ENCODE peak calls at places on chromosome 14, in nine cellular contexts. F is GM12891, E is ovary, I is heart left ventricle, A is Peyer's patch, V is prostate gland, B is HepG2, S is suprapubic skin, C is IMR-90. L is an unnamed sample.
A peak's percentile ranks its signal among the peaks of the same experiment; 100 is the strongest.

GRCh38 chr14:28242895-28243294 is 523.7 kb upstream of the FOXG1 start:
- DNase-seq in C (no peak), I (no peak), V (no peak), B (no peak), S (no peak), F (no peak), E (no peak), A (no peak), L (no peak)

GRCh38 chr14:98489115-98489514 is 782.9 kb downstream of the BCL11B start:
- DNase-seq in C (no peak), F (no peak), V (no peak), I (no peak), S (no peak), B (no peak), E (no peak), A (no peak), L (no peak)

GRCh38 chr14:72892103-72892878 is 1.6 kb downstream of the DPF3 start:
- DNase-seq in A (no peak), C (peak; percentile 43), F (no peak), I (no peak), E (peak; percentile 40), S (no peak), V (no peak), B (no peak), L (peak; percentile 50)

GRCh38 chr14:28779416-28779941 is 12.9 kb downstream of the FOXG1 start:
- DNase-seq in V (no peak), F (no peak), B (no peak), C (no peak), S (no peak), A (no peak), E (no peak), I (no peak), L (no peak)

GRCh38 chr14:99768381-99768780 is 24.8 kb upstream of the EML1 start:
- DNase-seq in E (no peak), B (no peak), I (no peak), C (no peak), V (no peak), S (no peak), F (no peak), A (no peak), L (no peak)

GRCh38 chr14:50335989-50336391 is 23.9 kb downstream of the DMAC2L start:
- DNase-seq in C (peak; percentile 65), S (no peak), V (no peak), A (no peak), F (no peak), I (peak; percentile 64), B (no peak), E (peak; percentile 44), L (no peak)

GRCh38 chr14:105144231-105144665 is 24.3 kb downstream of the JAG2 start:
- DNase-seq in F (no peak), B (no peak), A (peak; percentile 46), C (no peak), S (peak; percentile 67), E (no peak), I (peak; percentile 17), V (no peak), L (no peak)

GRCh38 chr14:39097159-39097558 is 5.9 kb downstream of the SEC23A start:
- DNase-seq in A (no peak), I (no peak), F (no peak), E (no peak), V (no peak), S (no peak), B (peak; percentile 90), C (peak; percentile 72), L (no peak)

DNA sequence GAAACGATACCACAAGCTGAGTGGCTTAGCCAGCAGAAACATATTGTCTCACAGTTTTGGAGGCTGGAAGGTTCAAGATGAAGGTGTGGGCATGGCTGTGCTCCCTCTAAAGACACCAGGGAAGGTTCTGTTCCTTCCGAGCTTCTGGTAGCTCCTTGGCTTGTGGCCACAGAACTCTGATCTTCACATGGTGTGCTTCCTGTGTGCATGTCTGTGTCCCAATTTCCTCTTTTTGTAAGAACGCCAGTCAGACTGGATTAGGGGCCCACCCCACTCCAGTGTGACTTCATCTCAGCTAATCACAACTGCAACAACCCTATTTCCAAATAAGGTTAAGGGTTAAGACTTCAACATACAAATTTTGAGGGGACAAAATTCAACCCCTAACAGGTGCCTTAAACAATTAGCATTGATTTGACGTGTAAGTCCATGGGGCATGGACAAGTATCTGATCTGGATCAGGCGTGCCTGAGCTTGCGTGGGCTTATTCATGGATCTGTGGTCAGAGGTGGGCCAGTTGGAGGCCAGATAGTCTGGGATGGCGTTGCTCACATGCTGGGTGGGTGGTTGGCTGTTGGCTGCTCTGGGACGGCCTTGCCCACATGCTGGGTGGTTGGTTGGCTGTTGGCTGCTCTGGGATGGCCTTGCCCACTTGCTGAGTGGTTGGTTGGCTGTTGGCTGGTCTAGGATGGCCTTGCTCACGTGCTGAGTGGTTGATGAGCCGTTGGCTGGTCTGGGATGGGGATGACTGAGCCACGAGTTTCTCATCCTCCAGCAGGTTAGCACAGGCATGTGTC is 88.5 kb downstream of the LGMN start:
- DNase-seq in E (no peak), B (no peak), S (no peak), V (peak; percentile 43), C (no peak), A (no peak), F (no peak), I (peak; percentile 79), L (no peak)
- TF ChIP-seq POLR2A in E (no peak), B (no peak), S (no peak), V (no peak), C (no peak), A (no peak), F (no peak), I (no peak), L (no peak)

DNA sequence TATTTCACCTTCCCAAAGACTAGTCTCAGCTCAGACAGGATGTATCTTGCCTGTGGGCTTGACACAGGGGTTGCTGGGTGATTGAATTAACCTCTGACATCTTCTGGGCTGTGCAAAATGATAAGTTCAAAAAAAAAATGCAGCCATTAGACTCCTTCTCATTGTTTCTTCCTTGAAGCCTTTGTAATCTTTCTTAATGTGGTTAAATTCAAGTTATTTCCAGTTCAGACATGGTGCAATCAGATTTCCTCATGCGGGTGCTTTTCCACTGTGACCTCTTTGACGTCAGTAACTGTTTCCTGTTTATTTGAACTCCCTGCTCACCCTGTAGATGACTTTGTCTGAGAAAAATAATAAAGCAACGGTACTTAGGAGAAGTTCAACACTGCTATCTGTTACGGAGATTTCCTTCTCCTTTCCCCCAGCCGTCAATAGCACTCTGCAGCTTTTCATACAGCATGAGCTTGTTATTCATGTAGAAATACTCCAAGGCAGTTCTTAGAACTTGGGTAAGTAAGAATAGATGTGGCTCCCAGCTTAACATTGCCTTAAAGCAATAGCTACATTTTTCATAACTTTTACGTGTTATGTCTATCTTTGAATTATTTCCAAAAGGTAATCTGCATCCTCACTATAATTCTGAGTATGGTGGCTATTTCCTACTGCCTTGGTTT is 155.5 kb downstream of the PRKCH start:
- DNase-seq in E (no peak), B (no peak), S (no peak), I (no peak), C (peak; percentile 99), A (no peak), F (no peak), V (no peak), L (no peak)
- TF ChIP-seq POLR2A in E (peak; percentile 16), B (no peak), S (no peak), I (no peak), C (no peak), A (peak; percentile 59), F (no peak), V (peak; percentile 6), L (no peak)

DNA sequence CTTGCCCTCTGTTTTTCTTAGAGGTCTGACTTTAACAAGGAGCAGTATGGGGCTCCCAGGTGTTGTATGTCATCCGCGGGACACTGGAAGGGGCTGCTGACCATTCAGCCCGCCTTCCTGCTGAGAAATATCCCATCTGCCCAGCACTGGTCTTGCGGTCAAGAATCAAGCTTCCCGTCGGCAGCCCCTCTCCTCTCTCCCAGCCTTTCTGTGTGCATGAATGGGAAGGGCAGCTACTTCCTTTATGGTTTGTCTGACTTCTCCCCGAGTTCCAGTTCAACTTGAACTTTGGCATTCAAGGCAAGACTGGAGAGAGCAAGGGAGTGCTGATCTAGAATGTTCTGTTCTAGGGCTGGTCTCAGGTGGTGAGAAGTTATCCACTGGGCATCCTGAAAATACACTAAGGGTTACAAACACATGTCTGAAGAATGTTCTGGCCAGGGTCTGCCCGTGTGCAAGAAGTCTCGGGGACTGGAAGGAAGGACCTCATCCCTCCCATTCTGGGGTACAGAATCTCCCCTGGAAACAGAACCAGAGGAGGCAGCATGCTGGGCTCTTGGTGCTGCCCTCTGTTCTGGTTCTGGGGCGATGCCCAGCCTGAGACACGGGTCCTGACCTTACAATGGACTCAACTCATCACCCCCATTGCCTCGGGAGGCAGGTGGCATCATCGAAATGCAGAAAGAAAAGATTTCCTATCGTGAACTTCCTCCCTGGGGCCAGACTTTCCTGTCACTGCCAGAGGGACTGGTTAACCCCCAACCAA is 51.7 kb downstream of the PSMA6 start:
- DNase-seq in S (no peak), V (no peak), F (no peak), A (no peak), C (no peak), E (no peak), B (no peak), I (no peak), L (no peak)
- TF ChIP-seq POLR2A in S (no peak), V (no peak), F (no peak), A (peak; percentile 71), C (no peak), E (no peak), B (no peak), I (no peak), L (no peak)

GRCh38 chr14:24817638-24818053 is 183.7 kb upstream of the GZMB start:
- DNase-seq in C (peak; percentile 52), S (no peak), A (no peak), V (no peak), I (peak; percentile 38), F (no peak), B (no peak), E (no peak), L (no peak)

GRCh38 chr14:24816011-24816928 is 182.3 kb upstream of the GZMB start:
- DNase-seq in F (no peak), V (no peak), A (peak; percentile 59), S (no peak), E (no peak), C (peak; percentile 37), I (peak; percentile 51), B (peak; percentile 100), L (no peak)

GRCh38 chr14:24816929-24817637 is 183.1 kb upstream of the GZMB start:
- DNase-seq in C (no peak), F (no peak), A (peak; percentile 71), I (peak; percentile 58), E (no peak), V (no peak), B (peak; percentile 98), S (no peak), L (no peak)

GRCh38 chr14:24818823-24819341 is 184.9 kb upstream of the GZMB start:
- DNase-seq in B (no peak), F (no peak), A (no peak), V (no peak), E (no peak), I (no peak), C (no peak), S (no peak), L (no peak)

DNA sequence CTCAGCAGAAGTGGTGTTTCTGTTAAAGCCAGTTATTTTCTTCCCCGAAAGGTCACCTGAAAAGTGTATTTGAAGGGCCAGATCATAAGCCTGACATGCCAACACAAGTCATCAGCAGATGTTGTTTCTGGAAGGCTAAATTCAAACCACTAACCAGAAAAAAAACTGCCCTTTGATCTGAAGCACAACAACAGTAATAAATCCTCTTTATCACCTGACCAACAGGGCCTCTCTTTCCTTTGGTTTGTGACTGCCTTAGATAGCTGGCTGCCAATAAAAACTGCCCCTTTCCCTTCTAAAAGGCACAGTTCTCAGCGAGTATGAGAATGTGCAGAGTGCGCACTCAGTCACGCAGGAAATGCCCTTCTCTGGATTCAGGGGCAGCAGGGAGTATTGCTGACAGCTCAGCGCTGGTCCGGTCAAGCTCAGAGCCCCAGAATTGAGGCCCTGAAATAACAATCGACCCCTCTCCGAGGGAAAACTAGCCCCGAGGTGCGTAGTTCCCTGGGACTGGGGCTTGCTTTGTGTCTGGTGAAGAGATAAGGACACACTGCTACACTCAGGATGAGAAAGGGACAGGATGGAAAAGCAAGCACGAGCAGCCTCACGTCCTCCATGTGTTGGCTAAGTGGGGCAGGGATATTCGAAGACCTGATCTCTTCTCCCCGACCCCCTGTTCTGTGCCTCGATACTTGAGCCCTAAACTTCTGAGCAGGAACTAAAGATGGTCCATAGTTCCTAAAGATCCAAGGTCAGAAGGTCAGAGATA is 184.2 kb upstream of the GZMB start:
- DNase-seq in I (no peak), B (peak; percentile 99), S (no peak), V (no peak), A (peak; percentile 60), F (no peak), C (no peak), E (no peak), L (no peak)
- TF ChIP-seq POLR2A in I (no peak), B (no peak), S (no peak), V (no peak), A (peak; percentile 21), F (no peak), C (no peak), E (no peak), L (no peak)